ENCODE peak calls at places on chromosomes 11 and 22, in eight cellular contexts. One of them, this sample, is unnamed.

GRCh38 chr22:19631899-19632670 is 82.2 kb upstream of the SEPTIN5 start:
- DNase-seq in psoas muscle: no peak
- DNase-seq in IMR-90: peak; percentile 27
- DNase-seq in endothelial cell of umbilical vein: peak; percentile 53
- DNase-seq in stomach: no peak
- DNase-seq in esophagus squamous epithelium: no peak
- DNase-seq in B cell: no peak
- DNase-seq in neural progenitor cell: peak; percentile 78
- DNase-seq in this sample: peak; percentile 12

GRCh38 chr11:10550503-10550902 is 9.5 kb upstream of the RNF141 start:
- DNase-seq in esophagus squamous epithelium: no peak
- DNase-seq in IMR-90: peak; percentile 82
- DNase-seq in endothelial cell of umbilical vein: peak; percentile 39
- DNase-seq in stomach: no peak
- DNase-seq in B cell: no peak
- DNase-seq in psoas muscle: no peak
- DNase-seq in neural progenitor cell: no peak
- DNase-seq in this sample: no peak

GRCh38 chr11:113296447-113297205 is 17.8 kb upstream of the TTC12 start:
- DNase-seq in esophagus squamous epithelium: no peak
- DNase-seq in IMR-90: no peak
- DNase-seq in B cell: no peak
- DNase-seq in endothelial cell of umbilical vein: no peak
- DNase-seq in neural progenitor cell: no peak
- DNase-seq in psoas muscle: no peak
- DNase-seq in stomach: no peak
- DNase-seq in this sample: no peak

GRCh38 chr11:72635931-72636330 is 38.3 kb downstream of the PDE2A start:
- DNase-seq in endothelial cell of umbilical vein: no peak
- DNase-seq in stomach: no peak
- DNase-seq in psoas muscle: no peak
- DNase-seq in B cell: no peak
- DNase-seq in IMR-90: no peak
- DNase-seq in esophagus squamous epithelium: no peak
- DNase-seq in neural progenitor cell: no peak
- DNase-seq in this sample: no peak

GRCh38 chr11:119694334-119694733 is 34.7 kb downstream of the NECTIN1 start:
- DNase-seq in IMR-90: no peak
- DNase-seq in B cell: no peak
- DNase-seq in stomach: peak; percentile 63
- DNase-seq in neural progenitor cell: no peak
- DNase-seq in esophagus squamous epithelium: no peak
- DNase-seq in endothelial cell of umbilical vein: no peak
- DNase-seq in psoas muscle: no peak
- DNase-seq in this sample: no peak

GRCh38 chr11:122330466-122330865 is 214.5 kb upstream of the BLID start:
- DNase-seq in neural progenitor cell: no peak
- DNase-seq in endothelial cell of umbilical vein: no peak
- DNase-seq in IMR-90: peak; percentile 8
- DNase-seq in esophagus squamous epithelium: no peak
- DNase-seq in stomach: no peak
- DNase-seq in B cell: no peak
- DNase-seq in psoas muscle: no peak
- DNase-seq in this sample: no peak

GRCh38 chr11:7869467-7869866 is 61.6 kb downstream of the OR10A6 start:
- DNase-seq in neural progenitor cell: no peak
- DNase-seq in psoas muscle: no peak
- DNase-seq in IMR-90: no peak
- DNase-seq in stomach: no peak
- DNase-seq in endothelial cell of umbilical vein: peak; percentile 63
- DNase-seq in B cell: no peak
- DNase-seq in esophagus squamous epithelium: no peak
- DNase-seq in this sample: peak; percentile 11

GRCh38 chr11:1054143-1055108 is 17.9 kb upstream of the MUC6 start:
- DNase-seq in psoas muscle: peak; percentile 39
- DNase-seq in neural progenitor cell: no peak
- DNase-seq in esophagus squamous epithelium: no peak
- DNase-seq in B cell: no peak
- DNase-seq in stomach: peak; percentile 66
- DNase-seq in IMR-90: no peak
- DNase-seq in endothelial cell of umbilical vein: peak; percentile 6
- DNase-seq in this sample: no peak

GRCh38 chr11:72066855-72067254 is 13.5 kb downstream of the NUMA1 start:
- DNase-seq in IMR-90: no peak
- DNase-seq in B cell: no peak
- DNase-seq in stomach: no peak
- DNase-seq in psoas muscle: no peak
- DNase-seq in endothelial cell of umbilical vein: no peak
- DNase-seq in neural progenitor cell: no peak
- DNase-seq in esophagus squamous epithelium: no peak
- DNase-seq in this sample: no peak

GRCh38 chr11:24457985-24458384 is 38.9 kb upstream of the LUZP2 start:
- DNase-seq in psoas muscle: no peak
- DNase-seq in IMR-90: no peak
- DNase-seq in esophagus squamous epithelium: no peak
- DNase-seq in B cell: no peak
- DNase-seq in neural progenitor cell: no peak
- DNase-seq in stomach: no peak
- DNase-seq in endothelial cell of umbilical vein: no peak
- DNase-seq in this sample: no peak

GRCh38 chr11:95132956-95133355 is 43.3 kb downstream of the ENDOD1 start:
- DNase-seq in psoas muscle: no peak
- DNase-seq in endothelial cell of umbilical vein: no peak
- DNase-seq in B cell: no peak
- DNase-seq in stomach: no peak
- DNase-seq in esophagus squamous epithelium: no peak
- DNase-seq in IMR-90: no peak
- DNase-seq in neural progenitor cell: no peak
- DNase-seq in this sample: no peak

GRCh38 chr11:38392176-38392575 is 1794.1 kb upstream of the RAG2 start:
- DNase-seq in stomach: no peak
- DNase-seq in IMR-90: no peak
- DNase-seq in psoas muscle: no peak
- DNase-seq in esophagus squamous epithelium: no peak
- DNase-seq in B cell: no peak
- DNase-seq in endothelial cell of umbilical vein: no peak
- DNase-seq in neural progenitor cell: no peak
- DNase-seq in this sample: peak; percentile 40

GRCh38 chr11:132559371-132560036 is 972.8 kb downstream of the OPCML start:
- DNase-seq in IMR-90: no peak
- DNase-seq in neural progenitor cell: peak; percentile 41
- DNase-seq in psoas muscle: no peak
- DNase-seq in B cell: no peak
- DNase-seq in stomach: no peak
- DNase-seq in esophagus squamous epithelium: no peak
- DNase-seq in endothelial cell of umbilical vein: no peak
- DNase-seq in this sample: no peak

GRCh38 chr11:122398167-122398566 is 257.4 kb upstream of the UBASH3B start:
- DNase-seq in stomach: no peak
- DNase-seq in esophagus squamous epithelium: no peak
- DNase-seq in neural progenitor cell: no peak
- DNase-seq in psoas muscle: no peak
- DNase-seq in IMR-90: peak; percentile 12
- DNase-seq in endothelial cell of umbilical vein: no peak
- DNase-seq in B cell: no peak
- DNase-seq in this sample: no peak

GRCh38 chr11:11213117-11213516 is 139.9 kb downstream of the CSNK2A3 start:
- DNase-seq in B cell: no peak
- DNase-seq in neural progenitor cell: no peak
- DNase-seq in IMR-90: no peak
- DNase-seq in stomach: no peak
- DNase-seq in psoas muscle: no peak
- DNase-seq in endothelial cell of umbilical vein: no peak
- DNase-seq in esophagus squamous epithelium: no peak
- DNase-seq in this sample: no peak

GRCh38 chr11:57069942-57070341 is 81.2 kb downstream of the OR5AK2 start:
- DNase-seq in stomach: no peak
- DNase-seq in endothelial cell of umbilical vein: no peak
- DNase-seq in esophagus squamous epithelium: no peak
- DNase-seq in IMR-90: no peak
- DNase-seq in neural progenitor cell: no peak
- DNase-seq in B cell: no peak
- DNase-seq in psoas muscle: no peak
- DNase-seq in this sample: no peak

GRCh38 chr22:46066691-46067090 is 83.6 kb upstream of the PPARA start:
- DNase-seq in psoas muscle: peak; percentile 48
- DNase-seq in esophagus squamous epithelium: no peak
- DNase-seq in neural progenitor cell: no peak
- DNase-seq in IMR-90: no peak
- DNase-seq in endothelial cell of umbilical vein: peak; percentile 62
- DNase-seq in B cell: no peak
- DNase-seq in stomach: peak; percentile 44
- DNase-seq in this sample: no peak

GRCh38 chr11:62337682-62338181 is 484 bp downstream of the ASRGL1 start:
- DNase-seq in psoas muscle: peak; percentile 55
- DNase-seq in IMR-90: no peak
- DNase-seq in neural progenitor cell: peak; percentile 58
- DNase-seq in B cell: no peak
- DNase-seq in endothelial cell of umbilical vein: peak; percentile 45
- DNase-seq in stomach: peak; percentile 38
- DNase-seq in esophagus squamous epithelium: no peak
- DNase-seq in this sample: no peak

GRCh38 chr11:114163830-114164401 is 104.4 kb downstream of the ZBTB16 start:
- DNase-seq in neural progenitor cell: no peak
- DNase-seq in B cell: no peak
- DNase-seq in stomach: no peak
- DNase-seq in psoas muscle: peak; percentile 79
- DNase-seq in esophagus squamous epithelium: no peak
- DNase-seq in IMR-90: no peak
- DNase-seq in endothelial cell of umbilical vein: peak; percentile 21
- DNase-seq in this sample: no peak

GRCh38 chr11:12359761-12360160 is 17.6 kb upstream of the PARVA start:
- DNase-seq in psoas muscle: no peak
- DNase-seq in esophagus squamous epithelium: no peak
- DNase-seq in neural progenitor cell: no peak
- DNase-seq in IMR-90: peak; percentile 84
- DNase-seq in endothelial cell of umbilical vein: no peak
- DNase-seq in stomach: no peak
- DNase-seq in B cell: no peak
- DNase-seq in this sample: no peak

GRCh38 chr11:29336727-29337212 is 680.1 kb downstream of the KCNA4 start:
- DNase-seq in endothelial cell of umbilical vein: no peak
- DNase-seq in esophagus squamous epithelium: no peak
- DNase-seq in IMR-90: peak; percentile 83
- DNase-seq in neural progenitor cell: no peak
- DNase-seq in stomach: no peak
- DNase-seq in psoas muscle: no peak
- DNase-seq in B cell: no peak
- DNase-seq in this sample: peak; percentile 44

DNA sequence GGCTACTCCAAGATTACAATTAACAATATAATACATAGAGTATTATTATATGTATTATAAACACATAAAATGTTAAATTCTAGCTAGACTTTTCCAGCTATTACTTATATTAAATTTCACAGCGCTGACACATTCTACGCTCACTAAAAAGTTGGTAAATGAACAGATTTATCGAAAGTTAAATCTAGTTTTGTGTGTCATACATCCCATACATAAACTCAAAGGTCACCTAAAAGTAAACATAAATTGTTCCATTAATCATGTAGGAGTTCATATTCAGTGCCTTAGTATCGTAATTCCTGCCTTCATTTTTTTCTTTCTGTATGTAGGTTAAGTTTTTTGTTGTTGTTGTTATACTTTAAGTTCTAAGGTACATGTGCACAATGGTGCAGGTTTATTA is 10.9 kb downstream of the FNBP4 start:
- DNase-seq in stomach: no peak
- DNase-seq in B cell: no peak
- DNase-seq in psoas muscle: no peak
- DNase-seq in esophagus squamous epithelium: no peak
- DNase-seq in neural progenitor cell: no peak
- DNase-seq in IMR-90: no peak
- DNase-seq in endothelial cell of umbilical vein: no peak
- DNase-seq in this sample: no peak
- TF ChIP-seq CTCF in stomach: no peak
- TF ChIP-seq CTCF in B cell: no peak
- TF ChIP-seq CTCF in psoas muscle: no peak
- TF ChIP-seq CTCF in esophagus squamous epithelium: no peak
- TF ChIP-seq CTCF in neural progenitor cell: no peak
- TF ChIP-seq CTCF in IMR-90: no peak
- TF ChIP-seq CTCF in endothelial cell of umbilical vein: no peak
- TF ChIP-seq CTCF in this sample: no peak

DNA sequence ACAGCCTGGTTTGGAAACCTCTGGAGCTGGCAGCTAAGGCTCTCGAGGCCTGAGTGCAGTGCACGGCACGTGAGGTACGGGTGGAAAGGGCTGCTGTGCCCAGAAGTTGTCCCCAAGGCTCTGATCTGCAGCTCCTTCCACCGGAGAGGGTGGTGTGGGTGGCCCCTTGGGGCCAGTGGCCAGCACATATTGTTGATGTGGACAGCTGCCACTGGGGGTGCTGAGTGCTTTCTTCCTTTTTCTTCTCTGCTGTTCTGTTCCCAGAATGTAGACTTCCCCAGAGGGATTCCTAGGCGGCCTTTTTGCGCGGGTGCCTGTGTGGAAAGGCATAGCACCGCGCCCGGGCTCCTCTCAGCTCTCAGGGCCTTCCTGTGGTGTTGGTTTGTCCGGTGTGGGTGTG is 1476.5 kb downstream of the TBC1D22A start:
- DNase-seq in esophagus squamous epithelium: no peak
- DNase-seq in stomach: peak; percentile 22
- DNase-seq in endothelial cell of umbilical vein: no peak
- DNase-seq in B cell: no peak
- DNase-seq in psoas muscle: no peak
- DNase-seq in IMR-90: no peak
- DNase-seq in neural progenitor cell: peak; percentile 27
- DNase-seq in this sample: no peak
- TF ChIP-seq CTCF in esophagus squamous epithelium: no peak
- TF ChIP-seq CTCF in stomach: no peak
- TF ChIP-seq CTCF in endothelial cell of umbilical vein: no peak
- TF ChIP-seq CTCF in B cell: no peak
- TF ChIP-seq CTCF in psoas muscle: no peak
- TF ChIP-seq CTCF in IMR-90: no peak
- TF ChIP-seq CTCF in neural progenitor cell: no peak
- TF ChIP-seq CTCF in this sample: no peak

DNA sequence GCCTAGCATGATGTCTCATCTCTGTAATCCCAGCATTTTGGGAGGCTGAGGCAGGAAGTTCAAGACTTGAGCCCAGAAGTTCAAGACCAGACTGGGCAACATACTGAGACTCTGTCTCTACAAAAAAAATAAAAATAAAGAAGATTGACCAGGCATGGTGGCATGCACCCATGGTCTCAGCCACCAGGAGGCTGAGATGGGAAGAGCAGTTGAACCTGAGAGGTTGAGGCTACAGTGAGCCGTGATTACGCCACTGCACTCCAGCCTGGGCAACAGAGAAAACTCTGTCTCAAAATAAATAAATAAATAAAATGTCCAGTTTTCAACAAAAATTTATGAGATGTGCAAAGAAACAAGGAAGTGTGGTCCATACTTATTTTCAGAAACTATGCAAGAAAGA is 28.3 kb downstream of the EFCAB6 start:
- DNase-seq in stomach: no peak
- DNase-seq in neural progenitor cell: no peak
- DNase-seq in endothelial cell of umbilical vein: no peak
- DNase-seq in esophagus squamous epithelium: no peak
- DNase-seq in psoas muscle: no peak
- DNase-seq in B cell: no peak
- DNase-seq in IMR-90: no peak
- DNase-seq in this sample: no peak
- TF ChIP-seq CTCF in stomach: no peak
- TF ChIP-seq CTCF in neural progenitor cell: peak; percentile 31
- TF ChIP-seq CTCF in endothelial cell of umbilical vein: peak; percentile 4
- TF ChIP-seq CTCF in esophagus squamous epithelium: no peak
- TF ChIP-seq CTCF in psoas muscle: no peak
- TF ChIP-seq CTCF in B cell: no peak
- TF ChIP-seq CTCF in IMR-90: peak; percentile 6
- TF ChIP-seq CTCF in this sample: peak; percentile 15

GRCh38 chr11:100525635-100526034 is 161.5 kb upstream of the ARHGAP42 start:
- DNase-seq in IMR-90: no peak
- DNase-seq in psoas muscle: no peak
- DNase-seq in stomach: no peak
- DNase-seq in B cell: no peak
- DNase-seq in esophagus squamous epithelium: no peak
- DNase-seq in neural progenitor cell: peak; percentile 35
- DNase-seq in endothelial cell of umbilical vein: no peak
- DNase-seq in this sample: no peak
- TF ChIP-seq CTCF in IMR-90: peak; percentile 27
- TF ChIP-seq CTCF in psoas muscle: no peak
- TF ChIP-seq CTCF in stomach: no peak
- TF ChIP-seq CTCF in B cell: no peak
- TF ChIP-seq CTCF in esophagus squamous epithelium: no peak
- TF ChIP-seq CTCF in neural progenitor cell: peak; percentile 56
- TF ChIP-seq CTCF in endothelial cell of umbilical vein: no peak
- TF ChIP-seq CTCF in this sample: no peak

This sample was measured in astrocyte of the cerebellum.